ENCODE peak calls at places on chromosome 5, in nine cellular contexts. V is cardiac muscle cell, T is heart right ventricle, X is GM12878, C is prostate gland, K is pancreas, G is psoas muscle, A is HCT116, U is kidney epithelial cell. P is an unnamed sample.

GRCh38 chr5:26416911-26417310 is 621.5 kb downstream of the CDH9 start:
- DNase-seq in V (no peak), T (no peak), X (no peak), C (no peak), K (no peak), G (no peak), A (no peak), U (no peak), P (no peak)

GRCh38 chr5:159316519-159317383 is 13.5 kb downstream of the IL12B start:
- DNase-seq in V (peak; percentile 60), T (no peak), X (no peak), C (peak; percentile 21), K (no peak), G (no peak), A (no peak), U (no peak), P (peak; percentile 20)

GRCh38 chr5:39072915-39073758 is 1.1 kb downstream of the RICTOR start:
- DNase-seq in V (peak; percentile 50), T (no peak), X (peak; percentile 38), C (peak; percentile 39), K (no peak), G (no peak), A (no peak), U (no peak), P (peak; percentile 42)

GRCh38 chr5:77138981-77139380 is 51.9 kb upstream of the ZBED3 start:
- DNase-seq in V (no peak), T (no peak), X (no peak), C (peak; percentile 76), K (no peak), G (no peak), A (no peak), U (peak; percentile 16), P (no peak)

GRCh38 chr5:2748180-2748840 is 3.2 kb downstream of the IRX2 start:
- DNase-seq in V (no peak), T (no peak), X (no peak), C (no peak), K (no peak), G (no peak), A (no peak), U (no peak), P (no peak)

GRCh38 chr5:160379485-160379884 is 9.1 kb upstream of the C1QTNF2 start:
- DNase-seq in V (no peak), T (no peak), X (no peak), C (no peak), K (no peak), G (no peak), A (no peak), U (no peak), P (no peak)

GRCh38 chr5:71899865-71900342 is 180.8 kb downstream of the CARTPT start:
- DNase-seq in V (no peak), T (peak; percentile 22), X (no peak), C (no peak), K (no peak), G (no peak), A (no peak), U (no peak), P (no peak)

GRCh38 chr5:16304846-16305245 is 125.3 kb upstream of the MARCHF11 start:
- DNase-seq in V (no peak), T (no peak), X (no peak), C (no peak), K (no peak), G (no peak), A (no peak), U (no peak), P (no peak)

GRCh38 chr5:87081511-87082372 is 185.9 kb upstream of the RASA1 start:
- DNase-seq in V (no peak), T (no peak), X (peak; percentile 80), C (no peak), K (no peak), G (no peak), A (no peak), U (no peak), P (no peak)

GRCh38 chr5:177497297-177498012 is at the start of gene PDLIM7:
- DNase-seq in V (peak; percentile 98), T (peak; percentile 96), X (peak; percentile 77), C (peak; percentile 95), K (peak; percentile 97), G (peak; percentile 96), A (peak; percentile 92), U (peak; percentile 85), P (peak; percentile 87)

GRCh38 chr5:74415695-74416102 is 224.8 kb downstream of the ENC1 start:
- DNase-seq in V (no peak), T (no peak), X (no peak), C (no peak), K (no peak), G (no peak), A (no peak), U (no peak), P (no peak)

GRCh38 chr5:56615750-56616149 is 199.6 kb upstream of the MAP3K1 start:
- DNase-seq in V (peak; percentile 46), T (no peak), X (no peak), C (peak; percentile 20), K (no peak), G (no peak), A (no peak), U (no peak), P (no peak)

GRCh38 chr5:121251954-121252353 is 599.7 kb upstream of the FTMT start:
- DNase-seq in V (no peak), T (no peak), X (no peak), C (no peak), K (no peak), G (no peak), A (peak; percentile 40), U (no peak), P (no peak)

GRCh38 chr5:39919876-39920275 is 495.1 kb upstream of the DAB2 start:
- DNase-seq in V (no peak), T (no peak), X (no peak), C (no peak), K (no peak), G (no peak), A (no peak), U (no peak), P (no peak)

GRCh38 chr5:111404270-111404769 is 108.0 kb downstream of the STARD4 start:
- DNase-seq in V (peak; percentile 60), T (no peak), X (no peak), C (no peak), K (no peak), G (no peak), A (no peak), U (no peak), P (no peak)

GRCh38 chr5:155936520-155937406 is 390.2 kb upstream of the SGCD start:
- DNase-seq in V (no peak), T (peak; percentile 29), X (no peak), C (no peak), K (peak; percentile 41), G (no peak), A (no peak), U (no peak), P (no peak)

GRCh38 chr5:73306078-73306719 is 133.2 kb downstream of the TMEM174 start:
- DNase-seq in V (no peak), T (no peak), X (no peak), C (no peak), K (no peak), G (no peak), A (no peak), U (no peak), P (no peak)

GRCh38 chr5:54360089-54360488 is 49.7 kb upstream of the ARL15 start:
- DNase-seq in V (no peak), T (no peak), X (no peak), C (no peak), K (no peak), G (no peak), A (no peak), U (peak; percentile 57), P (no peak)

DNA sequence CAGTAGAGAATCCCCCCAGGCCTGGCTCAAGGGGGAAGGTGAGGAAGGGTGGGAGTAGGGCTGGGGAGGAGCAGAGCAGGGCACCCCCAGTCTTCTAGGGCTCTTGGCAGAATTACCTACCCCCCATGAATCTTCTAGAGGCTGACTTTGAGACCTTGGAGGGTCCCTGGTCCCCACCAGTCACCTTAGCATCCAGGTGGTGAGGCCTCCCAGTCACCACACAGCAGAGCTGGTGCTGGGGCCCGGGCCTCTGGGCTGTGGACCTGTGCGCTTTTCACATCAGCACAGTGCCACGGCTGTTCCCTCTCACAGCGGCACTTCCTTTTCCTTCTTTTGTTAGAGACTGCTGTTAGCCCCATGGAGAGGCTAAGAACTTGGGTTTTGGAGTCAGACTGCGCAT is 148.6 kb upstream of the PITX1 start:
- DNase-seq in V (no peak), T (no peak), X (no peak), C (no peak), K (no peak), G (no peak), A (no peak), U (no peak), P (no peak)
- TF ChIP-seq CTCF in V (no peak), T (no peak), X (no peak), C (no peak), K (no peak), G (no peak), A (no peak), U (no peak), P (no peak)

GRCh38 chr5:135038829-135039525 is 4.9 kb upstream of the PITX1 start:
- DNase-seq in V (no peak), T (no peak), X (no peak), C (no peak), K (peak; percentile 73), G (no peak), A (no peak), U (no peak), P (no peak)
- H3K27me3 ChIP-seq in V (peaks cover 100% of the 10 kb centered on the region), T (peaks cover 98% of the 10 kb centered on the region), X (peaks cover 35% of the 10 kb centered on the region), C (peaks cover 15% of the 10 kb centered on the region), K (peaks cover 41% of the 10 kb centered on the region), G (peaks cover 7% of the 10 kb centered on the region), A (peaks cover 2% of the 10 kb centered on the region), U (peaks cover 88% of the 10 kb centered on the region), P (peaks cover 85% of the 10 kb centered on the region)

GRCh38 chr5:79878721-79879336 is 112.2 kb downstream of the MTX3 start:
- DNase-seq in V (peak; percentile 9), T (no peak), X (no peak), C (no peak), K (no peak), G (no peak), A (peak; percentile 31), U (no peak), P (peak; percentile 4)
- TF ChIP-seq CTCF in V (peak; percentile 39), T (peak; percentile 42), X (peak; percentile 57), C (no peak), K (no peak), G (peak; percentile 8), A (peak; percentile 53), U (peak; percentile 44), P (no peak)

GRCh38 chr5:174311121-174311520 is 265.6 kb downstream of the NSG2 start:
- DNase-seq in V (no peak), T (no peak), X (no peak), C (no peak), K (no peak), G (no peak), A (no peak), U (no peak), P (no peak)

GRCh38 chr5:174307656-174308271 is 262.3 kb downstream of the NSG2 start:
- DNase-seq in V (no peak), T (no peak), X (no peak), C (no peak), K (no peak), G (no peak), A (no peak), U (no peak), P (no peak)

GRCh38 chr5:174307031-174307408 is 261.5 kb downstream of the NSG2 start:
- DNase-seq in V (no peak), T (no peak), X (no peak), C (no peak), K (no peak), G (no peak), A (no peak), U (no peak), P (no peak)

GRCh38 chr5:174310243-174310642 is 264.7 kb downstream of the NSG2 start:
- DNase-seq in V (no peak), T (no peak), X (no peak), C (no peak), K (no peak), G (no peak), A (no peak), U (no peak), P (no peak)

GRCh38 chr5:174309131-174309845 is 263.8 kb downstream of the NSG2 start:
- DNase-seq in V (no peak), T (no peak), X (no peak), C (no peak), K (no peak), G (no peak), A (no peak), U (no peak), P (no peak)
- H3K27me3 ChIP-seq in V (no peaks in the 10 kb centered on the region), T (peaks cover 38% of the 10 kb centered on the region), X (peaks cover 2% of the 10 kb centered on the region), C (peaks cover 6% of the 10 kb centered on the region), K (no peaks in the 10 kb centered on the region), G (peaks cover 2% of the 10 kb centered on the region), A (peaks cover 4% of the 10 kb centered on the region), U (peaks cover 20% of the 10 kb centered on the region), P (peaks cover 21% of the 10 kb centered on the region)

P was measured in CD4-positive, alpha-beta T cell.